ENCODE peak calls at places on chromosomes 6 and 20, in four cellular contexts. C is lower lobe of right lung, E is tibial nerve, H is left ventricle myocardium inferior. T is an unnamed sample. For H3K36me3, the result is how much of the 10 kb centered on the place peaks cover.

GRCh38 chr6:90720404-90720803 is 133.5 kb upstream of the MAP3K7 start:
- DNase-seq in C (no peak), E (no peak), H (no peak), T (no peak)

GRCh38 chr6:157227202-157228166 is 95.8 kb downstream of the TMEM242 start:
- DNase-seq in C (no peak), E (no peak), H (no peak), T (peak)

GRCh38 chr6:142331075-142331551 is 29.3 kb downstream of the ADGRG6 start:
- DNase-seq in C (no peak), E (no peak), H (no peak), T (no peak)

GRCh38 chr6:83461438-83461837 is 30.6 kb upstream of the ME1 start:
- DNase-seq in C (no peak), E (no peak), H (no peak), T (no peak)

GRCh38 chr6:43174263-43175112 is 3.4 kb downstream of the SRF start:
- DNase-seq in C (peak), E (peak), H (peak), T (peak)

GRCh38 chr6:166800110-166800509 is 156.2 kb downstream of the RNASET2 start:
- DNase-seq in C (no peak), E (no peak), H (no peak), T (no peak)

GRCh38 chr20:9392892-9393857 is 121.2 kb upstream of the LAMP5 start:
- DNase-seq in C (peak), E (peak), H (peak), T (peak)

GRCh38 chr20:9068232-9068781 is 580 bp upstream of the PLCB4 start:
- DNase-seq in C (no peak), E (no peak), H (peak), T (peak)

GRCh38 chr6:156009656-156010055 is 554.0 kb upstream of the NOX3 start:
- DNase-seq in C (no peak), E (no peak), H (no peak), T (no peak)

GRCh38 chr20:23125159-23125558 is 39.0 kb upstream of the CD93 start:
- DNase-seq in C (no peak), E (no peak), H (no peak), T (no peak)

GRCh38 chr20:52447232-52447566 is 255.6 kb upstream of the ZFP64 start:
- DNase-seq in C (no peak), E (no peak), H (no peak), T (no peak)

GRCh38 chr6:1001655-1002349 is 308.9 kb upstream of the EXOC2 start:
- DNase-seq in C (no peak), E (no peak), H (no peak), T (no peak)

GRCh38 chr20:10113746-10114145 is 79.0 kb downstream of the ANKEF1 start:
- DNase-seq in C (no peak), E (no peak), H (no peak), T (no peak)

GRCh38 chr6:133441491-133441890 is 200.3 kb downstream of the EYA4 start:
- DNase-seq in C (no peak), E (no peak), H (no peak), T (no peak)

GRCh38 chr20:19770375-19770774 is 12.3 kb downstream of the RIN2 start:
- DNase-seq in C (no peak), E (no peak), H (no peak), T (peak)

GRCh38 chr6:93417421-93417996 is 1.9 kb downstream of the EPHA7 start:
- DNase-seq in C (peak), E (no peak), H (no peak), T (no peak)

GRCh38 chr6:34570066-34570833 is 14.1 kb upstream of the SPDEF start:
- DNase-seq in C (no peak), E (no peak), H (no peak), T (peak)

GRCh38 chr6:14711704-14712397 is 534.0 kb upstream of the JARID2 start:
- DNase-seq in C (no peak), E (no peak), H (no peak), T (no peak)

GRCh38 chr20:63036266-63036665 is 29.5 kb upstream of the BHLHE23 start:
- DNase-seq in C (peak), E (no peak), H (peak), T (peak)

GRCh38 chr6:50278663-50279062 is 228.9 kb upstream of the DEFB112 start:
- DNase-seq in C (no peak), E (no peak), H (no peak), T (no peak)

GRCh38 chr6:37653933-37654565 is 43.6 kb downstream of the MDGA1 start:
- DNase-seq in C (no peak), E (no peak), H (no peak), T (peak)

GRCh38 chr6:39200498-39201020 is 28.7 kb downstream of the KCNK5 start:
- DNase-seq in C (peak), E (no peak), H (no peak), T (no peak)

GRCh38 chr20:23920936-23921335 is 41.4 kb upstream of the CST5 start:
- DNase-seq in C (no peak), E (no peak), H (no peak), T (no peak)

GRCh38 chr6:125041740-125042459 is 79.7 kb downstream of the RNF217 start:
- DNase-seq in C (no peak), E (no peak), H (no peak), T (no peak)

GRCh38 chr20:43949741-43950618 is 35.3 kb downstream of the TOX2 start:
- DNase-seq in C (peak), E (no peak), H (peak), T (no peak)

GRCh38 chr20:37911838-37912273 is 8.9 kb downstream of the VSTM2L start:
- DNase-seq in C (no peak), E (no peak), H (peak), T (peak)

GRCh38 chr6:105757512-105758200 is 328.5 kb upstream of the PRDM1 start:
- DNase-seq in C (no peak), E (no peak), H (no peak), T (no peak)

GRCh38 chr6:152474341-152474740 is 162.8 kb downstream of the SYNE1 start:
- DNase-seq in C (no peak), E (no peak), H (no peak), T (no peak)

GRCh38 chr6:152472325-152472724 is 164.8 kb downstream of the SYNE1 start:
- DNase-seq in C (no peak), E (no peak), H (no peak), T (no peak)

GRCh38 chr6:152471459-152472070 is 165.6 kb downstream of the SYNE1 start:
- DNase-seq in C (no peak), E (no peak), H (no peak), T (no peak)
- H3K4me3 ChIP-seq in C (peak), E (no peak), H (peak), T (no peak)

DNA sequence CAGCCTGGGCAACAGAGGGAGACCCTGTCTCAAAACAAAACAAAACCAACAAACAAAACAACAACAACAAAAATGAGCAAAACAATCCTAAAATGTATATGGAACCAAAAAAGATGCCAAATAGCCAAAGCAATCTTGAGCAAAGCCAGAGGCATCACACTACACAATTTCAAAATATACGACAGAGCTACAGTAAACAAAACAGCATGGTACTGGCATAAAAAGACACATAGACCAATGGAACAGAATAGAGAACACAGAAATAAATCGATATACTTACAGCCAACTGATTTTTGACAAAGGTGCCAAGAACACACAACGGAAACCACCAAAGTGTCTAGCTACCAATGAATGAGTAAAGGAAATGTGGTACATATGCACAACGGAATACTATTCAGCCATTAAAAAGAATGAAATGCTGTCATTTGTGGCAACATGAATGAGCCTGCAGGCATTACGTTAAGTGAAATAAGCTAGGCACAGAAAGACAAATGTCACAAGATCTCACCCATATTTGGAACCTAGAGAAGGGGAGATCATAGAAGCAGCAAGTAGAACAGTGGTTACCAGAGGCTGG is 16.4 kb downstream of the PXDC1 start:
- DNase-seq in C (no peak), E (no peak), H (no peak), T (no peak)
- H3K36me3 ChIP-seq in C (half or more), E (under half), H (under half), T (under half)

DNA sequence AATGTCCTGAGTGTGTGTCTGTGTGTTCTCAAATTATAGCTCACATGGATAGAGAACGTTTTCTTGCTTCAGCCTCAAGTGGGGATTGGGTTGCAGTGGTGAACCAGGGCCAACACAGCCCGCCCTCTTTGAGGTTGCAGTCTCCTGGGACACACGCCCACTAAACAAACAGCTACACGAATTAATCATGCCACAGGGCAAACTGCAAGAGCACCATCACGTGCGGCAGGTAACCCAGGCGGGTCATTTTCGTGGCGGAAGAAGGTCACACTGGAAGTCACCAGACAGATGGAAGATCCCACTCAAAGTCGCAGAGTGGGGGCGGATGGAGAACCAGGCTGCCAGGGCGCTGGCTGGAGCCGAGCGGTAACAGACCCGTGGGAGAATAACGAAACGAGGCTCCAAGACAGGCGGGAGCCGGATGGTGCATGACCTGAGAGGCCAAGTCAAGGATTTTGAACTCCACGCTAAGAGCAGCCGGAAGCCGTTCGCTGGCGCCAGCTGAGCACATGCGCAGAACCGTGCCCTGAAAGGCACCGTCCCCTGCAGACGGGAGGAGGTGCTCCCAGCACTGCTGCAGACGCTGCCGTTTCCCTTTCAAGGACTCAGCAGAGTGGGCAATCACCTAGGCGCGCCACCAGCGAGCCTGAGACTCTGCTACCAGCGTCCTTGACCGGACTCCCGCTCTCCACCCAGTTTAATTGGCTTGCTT is 10.7 kb downstream of the DLL1 start:
- DNase-seq in C (peak), E (no peak), H (peak), T (peak)
- H3K4me3 ChIP-seq in C (peak), E (peak), H (peak), T (no peak)

GRCh38 chr6:31780507-31781243 is 3.5 kb upstream of the VWA7 start:
- DNase-seq in C (peak), E (no peak), H (no peak), T (peak)

GRCh38 chr6:31785475-31785874 is 8.3 kb upstream of the VWA7 start:
- DNase-seq in C (peak), E (no peak), H (no peak), T (peak)

GRCh38 chr6:31781244-31782125 is 4.4 kb upstream of the VWA7 start:
- DNase-seq in C (no peak), E (no peak), H (no peak), T (no peak)

GRCh38 chr6:31782126-31782941 is 5.2 kb upstream of the VWA7 start:
- DNase-seq in C (no peak), E (no peak), H (no peak), T (no peak)

DNA sequence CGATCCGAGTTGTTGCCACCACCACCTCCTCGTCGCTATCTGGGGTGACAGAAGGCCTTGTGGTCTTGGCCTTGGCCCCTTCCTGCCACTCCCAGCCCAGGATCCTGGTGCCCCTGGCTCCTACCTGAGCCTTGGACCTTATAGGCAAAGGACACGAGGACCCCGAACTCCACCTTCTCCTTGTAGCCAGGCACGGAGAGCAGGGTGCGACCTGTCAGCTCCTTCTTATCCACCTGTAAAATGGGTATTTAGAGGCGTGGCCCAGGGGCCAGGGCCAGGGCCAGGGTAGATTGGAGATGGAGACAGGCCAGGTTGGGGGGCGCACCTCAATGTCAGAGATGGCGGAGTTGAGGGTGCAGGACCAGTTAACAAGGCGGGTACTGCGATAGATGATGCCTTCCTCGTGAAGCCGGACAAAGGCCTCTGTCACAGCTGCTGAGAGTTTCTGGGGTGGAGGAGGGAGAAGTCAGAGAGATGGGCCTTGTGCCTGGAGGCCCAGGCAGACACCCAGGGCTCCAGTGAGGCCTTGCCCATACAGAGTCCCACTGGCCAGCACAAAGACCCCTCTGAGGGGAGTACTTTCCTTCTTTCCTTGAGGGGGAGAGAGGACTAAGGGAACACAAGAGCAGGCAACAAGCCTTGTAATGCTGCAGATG is 7.3 kb upstream of the VWA7 start:
- DNase-seq in C (no peak), E (no peak), H (no peak), T (peak)
- H3K36me3 ChIP-seq in C (half or more), E (under half), H (half or more), T (under half)

GRCh38 chr6:96015321-96015790 is 418 bp upstream of the FUT9 start:
- DNase-seq in C (no peak), E (no peak), H (no peak), T (no peak)
- H3K4me3 ChIP-seq in C (no peak), E (no peak), H (no peak), T (peak)

GRCh38 chr6:111718326-111718725 is 112.6 kb upstream of the TRAF3IP2 start:
- DNase-seq in C (no peak), E (no peak), H (no peak), T (no peak)
- H3K36me3 ChIP-seq in C (under half), E (under half), H (under half), T (under half)

DNA sequence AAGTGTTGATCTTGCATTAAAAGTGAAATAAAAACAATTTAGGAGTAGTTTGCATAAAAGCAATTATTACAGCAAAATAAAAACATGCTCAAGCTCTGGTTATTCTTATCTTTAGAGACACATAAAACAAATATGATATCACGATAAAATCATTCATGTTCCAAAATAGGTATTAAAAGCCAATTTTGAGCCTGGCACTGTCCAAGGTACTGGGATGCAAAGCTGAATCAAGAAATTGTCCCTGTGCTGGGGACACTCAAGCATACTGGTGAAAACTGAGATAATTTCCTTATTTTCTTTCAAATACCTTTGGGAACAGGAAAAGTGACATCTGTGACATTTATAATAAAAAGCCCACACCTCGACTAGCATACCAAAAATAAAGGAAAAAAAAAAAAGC is 926 bp upstream of the MTCL3 start:
- DNase-seq in C (no peak), E (no peak), H (no peak), T (no peak)
- H3K4me3 ChIP-seq in C (no peak), E (no peak), H (no peak), T (no peak)

T was measured in H7.